ENCODE peak calls at places on chromosome 21, in five cellular contexts. One of them, this sample, is unnamed.

GRCh38 chr21:14926186-14926585 is 138.6 kb downstream of the NRIP1 start:
- DNase-seq in transverse colon: no peak
- DNase-seq in H54: no peak
- DNase-seq in esophagus muscularis mucosa: no peak
- DNase-seq in IMR-90: no peak
- DNase-seq in this sample: no peak

GRCh38 chr21:43826623-43826974 is 37.2 kb downstream of the RRP1 start:
- DNase-seq in transverse colon: no peak
- DNase-seq in esophagus muscularis mucosa: no peak
- DNase-seq in H54: no peak
- DNase-seq in IMR-90: no peak
- DNase-seq in this sample: no peak

GRCh38 chr21:16302851-16303282 is 573.1 kb downstream of the USP25 start:
- DNase-seq in transverse colon: no peak
- DNase-seq in esophagus muscularis mucosa: no peak
- DNase-seq in IMR-90: peak; percentile 12
- DNase-seq in H54: no peak
- DNase-seq in this sample: peak; percentile 17

GRCh38 chr21:41680444-41681335 is 86.2 kb downstream of the RIPK4 start:
- DNase-seq in esophagus muscularis mucosa: no peak
- DNase-seq in IMR-90: no peak
- DNase-seq in transverse colon: no peak
- DNase-seq in H54: no peak
- DNase-seq in this sample: no peak

GRCh38 chr21:42626171-42626570 is 27.2 kb upstream of the PDE9A start:
- DNase-seq in transverse colon: no peak
- DNase-seq in IMR-90: no peak
- DNase-seq in esophagus muscularis mucosa: no peak
- DNase-seq in H54: no peak
- DNase-seq in this sample: no peak

GRCh38 chr21:41068411-41069304 is 99.3 kb upstream of the BACE2 start:
- DNase-seq in esophagus muscularis mucosa: peak; percentile 77
- DNase-seq in H54: peak; percentile 81
- DNase-seq in transverse colon: peak; percentile 74
- DNase-seq in IMR-90: peak; percentile 23
- DNase-seq in this sample: peak; percentile 55

GRCh38 chr21:46188226-46189212 is 4.3 kb upstream of the SPATC1L start:
- DNase-seq in H54: peak; percentile 33
- DNase-seq in transverse colon: no peak
- DNase-seq in esophagus muscularis mucosa: peak; percentile 92
- DNase-seq in IMR-90: peak; percentile 58
- DNase-seq in this sample: no peak

GRCh38 chr21:17732306-17732705 is 86.8 kb downstream of the C21orf91 start:
- DNase-seq in esophagus muscularis mucosa: no peak
- DNase-seq in transverse colon: no peak
- DNase-seq in H54: no peak
- DNase-seq in IMR-90: peak; percentile 5
- DNase-seq in this sample: no peak

GRCh38 chr21:32102426-32102825 is 176.4 kb downstream of the MIS18A start:
- DNase-seq in transverse colon: no peak
- DNase-seq in H54: no peak
- DNase-seq in esophagus muscularis mucosa: no peak
- DNase-seq in IMR-90: peak; percentile 7
- DNase-seq in this sample: no peak

GRCh38 chr21:14486869-14487268 is 59.2 kb downstream of the SAMSN1 start:
- DNase-seq in H54: no peak
- DNase-seq in IMR-90: no peak
- DNase-seq in transverse colon: no peak
- DNase-seq in esophagus muscularis mucosa: no peak
- DNase-seq in this sample: no peak

GRCh38 chr21:28253378-28253777 is 739.3 kb downstream of the LTN1 start:
- DNase-seq in IMR-90: peak; percentile 62
- DNase-seq in transverse colon: no peak
- DNase-seq in H54: no peak
- DNase-seq in esophagus muscularis mucosa: no peak
- DNase-seq in this sample: no peak

GRCh38 chr21:26169611-26170470 is 729 bp downstream of the APP start:
- DNase-seq in esophagus muscularis mucosa: no peak
- DNase-seq in IMR-90: peak; percentile 65
- DNase-seq in transverse colon: peak; percentile 64
- DNase-seq in H54: peak; percentile 56
- DNase-seq in this sample: peak; percentile 56

GRCh38 chr21:30638686-30639085 is 3.7 kb downstream of the KRTAP20-2 start:
- DNase-seq in transverse colon: no peak
- DNase-seq in IMR-90: no peak
- DNase-seq in H54: no peak
- DNase-seq in esophagus muscularis mucosa: no peak
- DNase-seq in this sample: no peak

GRCh38 chr21:30646904-30647303 is 4.2 kb downstream of the KRTAP20-3 start:
- DNase-seq in transverse colon: no peak
- DNase-seq in H54: no peak
- DNase-seq in esophagus muscularis mucosa: no peak
- DNase-seq in IMR-90: no peak
- DNase-seq in this sample: no peak

DNA sequence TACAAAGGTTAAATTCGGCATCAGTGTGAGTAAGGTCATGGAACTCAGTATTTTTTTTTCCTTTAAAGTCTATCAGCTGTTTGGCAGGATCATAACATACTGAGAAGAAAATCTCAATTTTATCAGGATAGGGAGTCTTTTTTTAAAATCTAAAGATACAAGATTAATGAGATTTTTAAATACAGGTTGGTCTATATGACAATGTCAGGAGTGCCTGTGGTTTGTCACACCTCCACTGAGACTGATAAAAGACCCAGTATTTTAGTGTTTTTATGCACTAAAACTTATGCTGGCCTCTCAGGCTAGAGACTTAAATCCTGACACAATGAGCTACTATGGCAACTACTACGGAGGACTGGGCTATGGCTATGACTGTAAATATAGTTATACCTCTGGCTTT is at the start of gene KRTAP20-3:
- DNase-seq in transverse colon: no peak
- DNase-seq in esophagus muscularis mucosa: no peak
- DNase-seq in IMR-90: no peak
- DNase-seq in H54: no peak
- DNase-seq in this sample: no peak
- TF ChIP-seq POLR2A in transverse colon: no peak
- TF ChIP-seq POLR2A in esophagus muscularis mucosa: no peak
- TF ChIP-seq POLR2A in IMR-90: no peak
- TF ChIP-seq POLR2A in H54: no peak
- TF ChIP-seq POLR2A in this sample: no peak

GRCh38 chr21:39006653-39007417 is 176.4 kb downstream of the PSMG1 start:
- DNase-seq in IMR-90: no peak
- DNase-seq in H54: no peak
- DNase-seq in esophagus muscularis mucosa: no peak
- DNase-seq in transverse colon: peak; percentile 65
- DNase-seq in this sample: no peak
- TF ChIP-seq POLR2A in IMR-90: no peak
- TF ChIP-seq POLR2A in H54: no peak
- TF ChIP-seq POLR2A in esophagus muscularis mucosa: no peak
- TF ChIP-seq POLR2A in transverse colon: no peak
- TF ChIP-seq POLR2A in this sample: no peak

GRCh38 chr21:33552093-33552998 is 9.5 kb downstream of the SON start:
- DNase-seq in H54: no peak
- DNase-seq in transverse colon: no peak
- DNase-seq in IMR-90: peak; percentile 22
- DNase-seq in esophagus muscularis mucosa: no peak
- DNase-seq in this sample: peak; percentile 27

GRCh38 chr21:33551664-33552063 is 8.8 kb downstream of the SON start:
- DNase-seq in esophagus muscularis mucosa: no peak
- DNase-seq in transverse colon: no peak
- DNase-seq in H54: no peak
- DNase-seq in IMR-90: no peak
- DNase-seq in this sample: no peak

GRCh38 chr21:33554982-33555344 is 12.1 kb downstream of the SON start:
- DNase-seq in transverse colon: no peak
- DNase-seq in IMR-90: no peak
- DNase-seq in H54: no peak
- DNase-seq in esophagus muscularis mucosa: no peak
- DNase-seq in this sample: peak; percentile 33

GRCh38 chr21:33552999-33553598 is 10.3 kb downstream of the SON start:
- DNase-seq in transverse colon: no peak
- DNase-seq in esophagus muscularis mucosa: no peak
- DNase-seq in IMR-90: no peak
- DNase-seq in H54: no peak
- DNase-seq in this sample: no peak

DNA sequence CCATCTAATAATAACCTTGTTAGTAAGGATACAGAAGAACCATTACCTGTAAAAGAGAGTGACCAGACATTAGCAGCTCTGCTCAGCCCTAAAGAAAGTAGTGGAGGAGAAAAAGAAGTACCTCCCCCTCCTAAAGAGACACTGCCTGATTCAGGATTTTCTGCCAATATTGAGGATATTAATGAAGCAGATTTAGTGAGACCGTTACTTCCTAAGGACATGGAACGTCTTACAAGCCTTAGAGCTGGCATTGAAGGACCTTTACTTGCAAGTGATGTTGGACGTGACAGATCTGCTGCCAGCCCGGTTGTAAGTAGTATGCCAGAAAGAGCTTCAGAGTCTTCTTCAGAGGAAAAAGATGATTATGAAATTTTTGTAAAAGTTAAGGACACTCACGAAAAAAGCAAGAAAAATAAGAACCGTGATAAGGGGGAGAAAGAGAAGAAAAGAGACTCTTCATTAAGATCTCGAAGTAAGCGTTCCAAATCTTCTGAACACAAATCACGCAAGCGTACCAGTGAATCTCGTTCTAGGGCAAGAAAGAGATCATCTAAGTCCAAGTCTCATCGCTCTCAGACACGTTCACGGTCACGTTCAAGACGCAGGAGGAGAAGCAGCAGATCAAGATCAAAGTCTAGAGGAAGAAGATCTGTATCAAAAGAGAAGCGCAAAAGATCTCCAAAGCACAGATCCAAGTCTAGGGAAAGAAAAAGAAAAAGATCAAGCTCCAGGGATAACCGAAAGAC is 11.6 kb downstream of the SON start:
- DNase-seq in IMR-90: no peak
- DNase-seq in esophagus muscularis mucosa: no peak
- DNase-seq in H54: no peak
- DNase-seq in transverse colon: no peak
- DNase-seq in this sample: no peak
- TF ChIP-seq POLR2A in IMR-90: no peak
- TF ChIP-seq POLR2A in esophagus muscularis mucosa: no peak
- TF ChIP-seq POLR2A in H54: no peak
- TF ChIP-seq POLR2A in transverse colon: no peak
- TF ChIP-seq POLR2A in this sample: no peak

GRCh38 chr21:37257967-37258877 is 8.9 kb downstream of the VPS26C start:
- DNase-seq in IMR-90: peak; percentile 36
- DNase-seq in transverse colon: peak; percentile 58
- DNase-seq in esophagus muscularis mucosa: peak; percentile 92
- DNase-seq in H54: peak; percentile 75
- DNase-seq in this sample: peak; percentile 82
- TF ChIP-seq POLR2A in IMR-90: no peak
- TF ChIP-seq POLR2A in transverse colon: peak; percentile 40
- TF ChIP-seq POLR2A in esophagus muscularis mucosa: no peak
- TF ChIP-seq POLR2A in H54: peak; percentile 37
- TF ChIP-seq POLR2A in this sample: peak; percentile 73

GRCh38 chr21:45138199-45139002 is 64.0 kb downstream of the ADARB1 start:
- DNase-seq in esophagus muscularis mucosa: no peak
- DNase-seq in IMR-90: peak; percentile 67
- DNase-seq in transverse colon: peak; percentile 69
- DNase-seq in H54: peak; percentile 48
- DNase-seq in this sample: peak; percentile 78
- TF ChIP-seq POLR2A in esophagus muscularis mucosa: no peak
- TF ChIP-seq POLR2A in IMR-90: no peak
- TF ChIP-seq POLR2A in transverse colon: no peak
- TF ChIP-seq POLR2A in H54: no peak
- TF ChIP-seq POLR2A in this sample: no peak

GRCh38 chr21:37259426-37259825 is 7.7 kb downstream of the VPS26C start:
- DNase-seq in esophagus muscularis mucosa: peak; percentile 31
- DNase-seq in H54: no peak
- DNase-seq in transverse colon: no peak
- DNase-seq in IMR-90: peak; percentile 8
- DNase-seq in this sample: no peak

GRCh38 chr21:37253991-37254390 is 13.1 kb downstream of the VPS26C start:
- DNase-seq in esophagus muscularis mucosa: peak; percentile 21
- DNase-seq in H54: no peak
- DNase-seq in IMR-90: peak; percentile 72
- DNase-seq in transverse colon: no peak
- DNase-seq in this sample: no peak

GRCh38 chr21:37257526-37257966 is 9.6 kb downstream of the VPS26C start:
- DNase-seq in IMR-90: peak; percentile 24
- DNase-seq in H54: peak; percentile 40
- DNase-seq in transverse colon: peak; percentile 25
- DNase-seq in esophagus muscularis mucosa: peak; percentile 89
- DNase-seq in this sample: peak; percentile 73
- TF ChIP-seq POLR2A in IMR-90: no peak
- TF ChIP-seq POLR2A in H54: peak; percentile 19
- TF ChIP-seq POLR2A in transverse colon: no peak
- TF ChIP-seq POLR2A in esophagus muscularis mucosa: no peak
- TF ChIP-seq POLR2A in this sample: no peak

GRCh38 chr21:35026617-35027557 is 22.2 kb downstream of the RUNX1 start:
- DNase-seq in H54: peak; percentile 27
- DNase-seq in transverse colon: peak; percentile 71
- DNase-seq in IMR-90: peak; percentile 48
- DNase-seq in esophagus muscularis mucosa: no peak
- DNase-seq in this sample: peak; percentile 97
- TF ChIP-seq POLR2A in H54: no peak
- TF ChIP-seq POLR2A in transverse colon: no peak
- TF ChIP-seq POLR2A in IMR-90: no peak
- TF ChIP-seq POLR2A in esophagus muscularis mucosa: no peak
- TF ChIP-seq POLR2A in this sample: peak; percentile 66